ENCODE peak calls at places on chromosomes 11 and 22, in five cellular contexts. M, F, C, Q and W are unnamed samples.

GRCh38 chr11:95154514-95154913 is 64.9 kb downstream of the ENDOD1 start:
- DNase-seq in M (peak; percentile 40), C (peak; percentile 29), Q (no peak), F (no peak), W (no peak)

GRCh38 chr11:109729761-109730160 is 307.8 kb downstream of the C11orf87 start:
- DNase-seq in M (no peak), F (no peak), Q (no peak), C (no peak), W (no peak)

GRCh38 chr11:6943131-6943530 is 16.9 kb downstream of the ZNF215 start:
- DNase-seq in Q (no peak), M (peak; percentile 36), F (no peak), C (no peak), W (no peak)

GRCh38 chr11:61971177-61972111 is 4.0 kb upstream of the FTH1 start:
- DNase-seq in F (peak; percentile 96), C (no peak), Q (peak; percentile 98), M (peak; percentile 99), W (peak; percentile 94)

GRCh38 chr11:16911186-16911585 is 103.0 kb downstream of the PLEKHA7 start:
- DNase-seq in F (no peak), Q (no peak), M (no peak), C (no peak), W (no peak)

GRCh38 chr22:36764060-36764459 is 11.9 kb downstream of the IFT27 start:
- DNase-seq in C (no peak), M (no peak), Q (no peak), F (no peak), W (no peak)

GRCh38 chr22:38788016-38788415 is 5.9 kb downstream of the DNAL4 start:
- DNase-seq in F (no peak), Q (no peak), C (no peak), M (no peak), W (no peak)

GRCh38 chr22:47563406-47564157 is 801.1 kb downstream of the TBC1D22A start:
- DNase-seq in Q (no peak), F (no peak), M (no peak), C (no peak), W (no peak)

GRCh38 chr22:39750759-39751158 is 142.8 kb downstream of the ENTHD1 start:
- DNase-seq in Q (no peak), C (no peak), F (no peak), M (no peak), W (no peak)

GRCh38 chr11:38448284-38448683 is 1850.2 kb upstream of the RAG2 start:
- DNase-seq in M (no peak), F (no peak), C (no peak), Q (no peak), W (no peak)

GRCh38 chr11:79081441-79082124 is 359.2 kb downstream of the TENM4 start:
- DNase-seq in M (no peak), F (no peak), Q (no peak), C (no peak), W (no peak)

GRCh38 chr11:111086058-111086457 is 159.5 kb upstream of the POU2AF2 start:
- DNase-seq in F (peak; percentile 55), C (no peak), Q (no peak), M (no peak), W (no peak)

GRCh38 chr11:35138949-35139881 is at the start of gene CD44:
- DNase-seq in F (no peak), Q (peak; percentile 68), C (peak; percentile 53), M (peak; percentile 94), W (peak; percentile 93)

GRCh38 chr11:119288219-119288618 is 28.7 kb downstream of the MCAM start:
- DNase-seq in C (no peak), F (no peak), M (no peak), Q (no peak), W (no peak)

GRCh38 chr11:81669944-81670526 is 1063.6 kb downstream of the FAM181B start:
- DNase-seq in C (no peak), F (no peak), M (no peak), Q (no peak), W (no peak)

GRCh38 chr22:44737414-44738346 is 14.7 kb upstream of the ARHGAP8 start:
- DNase-seq in Q (no peak), C (no peak), F (no peak), M (no peak), W (no peak)

GRCh38 chr11:69280994-69281393 is 13.0 kb upstream of the MYEOV start:
- DNase-seq in C (no peak), M (peak; percentile 35), F (no peak), Q (no peak), W (no peak)

GRCh38 chr11:72411623-72412532 is 22.5 kb downstream of the CLPB start:
- DNase-seq in Q (no peak), C (no peak), F (no peak), M (no peak), W (no peak)